ENCODE peak calls at places on chromosomes 7 and 10, in seven cellular contexts. W is H1, X is transverse colon, D is fibroblast of lung, Z is GM23338, P is psoas muscle, V is pancreas. E is an unnamed sample.

GRCh38 chr10:5199398-5199797 is 2.8 kb downstream of the AKR1C4 start:
- DNase-seq in Z (peak), P (no peak), X (no peak), W (no peak), D (no peak), V (no peak), E (no peak)

GRCh38 chr7:72069263-72069662 is 342.9 kb downstream of the CALN1 start:
- DNase-seq in V (no peak), Z (peak), X (no peak), P (no peak), D (no peak), W (no peak), E (no peak)

GRCh38 chr10:15461353-15462108 is 90.4 kb upstream of the FAM171A1 start:
- DNase-seq in V (no peak), X (peak), Z (no peak), P (peak), W (no peak), D (peak), E (no peak)

GRCh38 chr10:33179056-33179455 is 155.4 kb downstream of the NRP1 start:
- DNase-seq in X (no peak), P (no peak), V (no peak), Z (no peak), D (no peak), W (no peak), E (no peak)

GRCh38 chr10:3566627-3567026 is 218.4 kb downstream of the KLF6 start:
- DNase-seq in V (no peak), X (no peak), P (no peak), W (no peak), Z (no peak), D (no peak), E (no peak)

GRCh38 chr7:36787933-36788378 is 63.7 kb upstream of the AOAH start:
- DNase-seq in P (no peak), X (no peak), D (no peak), V (no peak), Z (no peak), W (no peak), E (no peak)

GRCh38 chr7:18119985-18120384 is 92.3 kb upstream of the PRPS1L1 start:
- DNase-seq in X (no peak), P (no peak), W (no peak), V (no peak), Z (peak), D (peak), E (no peak)

GRCh38 chr7:101099969-101100781 is 14.9 kb downstream of the TRIM56 start:
- DNase-seq in Z (peak), V (peak), D (peak), X (peak), P (peak), W (peak), E (peak)

GRCh38 chr10:106111241-106111640 is 1053.3 kb downstream of the SORCS1 start:
- DNase-seq in X (no peak), W (no peak), V (no peak), D (no peak), P (no peak), Z (no peak), E (no peak)

GRCh38 chr7:94056796-94057207 is 52.6 kb upstream of the BET1 start:
- DNase-seq in Z (peak), X (no peak), P (no peak), D (peak), V (no peak), W (no peak), E (no peak)

GRCh38 chr7:97021443-97022261 is 3.0 kb downstream of the DLX5 start:
- DNase-seq in P (no peak), X (no peak), V (no peak), W (peak), D (no peak), Z (peak), E (no peak)

GRCh38 chr10:71697938-71698709 is 21.5 kb downstream of the C10orf105 start:
- DNase-seq in Z (no peak), X (no peak), P (peak), V (no peak), D (no peak), W (no peak), E (no peak)

GRCh38 chr10:68082815-68083395 is 7.8 kb upstream of the HERC4 start:
- DNase-seq in D (peak), Z (peak), V (no peak), P (no peak), W (no peak), X (no peak), E (peak)

GRCh38 chr10:114607358-114607998 is 50.6 kb downstream of the ABLIM1 start:
- DNase-seq in W (no peak), D (peak), Z (no peak), P (no peak), X (no peak), V (no peak), E (no peak)

GRCh38 chr7:123498651-123499050 is 35.7 kb downstream of the IQUB start:
- DNase-seq in D (no peak), V (no peak), W (no peak), P (no peak), Z (no peak), X (no peak), E (no peak)

GRCh38 chr7:86645174-86645566 is 1.5 kb downstream of the GRM3 start:
- DNase-seq in D (no peak), W (no peak), P (no peak), V (peak), X (no peak), Z (peak), E (no peak)

GRCh38 chr10:99551158-99551557 is 18.4 kb downstream of the NKX2-3 start:
- DNase-seq in X (peak), V (no peak), W (no peak), D (peak), P (no peak), Z (no peak), E (no peak)

GRCh38 chr10:9833871-9834454 is 1183.7 kb upstream of the CELF2 start:
- DNase-seq in D (peak), W (no peak), P (no peak), X (no peak), Z (peak), V (no peak), E (no peak)

GRCh38 chr7:87140271-87140748 is 11.9 kb upstream of the DMTF1 start:
- DNase-seq in V (no peak), X (no peak), Z (no peak), D (no peak), W (no peak), P (no peak), E (peak)

GRCh38 chr10:126315471-126316177 is 72.7 kb downstream of the ADAM12 start:
- DNase-seq in V (no peak), Z (no peak), W (no peak), X (no peak), D (peak), P (no peak), E (no peak)

GRCh38 chr10:80530251-80530650 is 7.5 kb upstream of the SH2D4B start:
- DNase-seq in W (no peak), P (peak), Z (no peak), D (peak), V (peak), X (peak), E (no peak)

GRCh38 chr7:22561356-22561755 is 61.4 kb upstream of the STEAP1B start:
- DNase-seq in D (peak), P (peak), V (peak), W (peak), Z (peak), X (peak), E (peak)

GRCh38 chr7:8371742-8372141 is 61.7 kb upstream of the NXPH1 start:
- DNase-seq in D (no peak), P (no peak), X (no peak), V (no peak), Z (no peak), W (no peak), E (no peak)

GRCh38 chr10:5814110-5815107 is 1.2 kb upstream of the GDI2 start:
- DNase-seq in D (peak), V (no peak), Z (no peak), W (no peak), P (no peak), X (no peak), E (peak)

GRCh38 chr7:109694122-109694521 is 1124.4 kb downstream of the DNAJB9 start:
- DNase-seq in V (no peak), P (no peak), X (no peak), W (no peak), Z (no peak), D (no peak), E (no peak)

DNA sequence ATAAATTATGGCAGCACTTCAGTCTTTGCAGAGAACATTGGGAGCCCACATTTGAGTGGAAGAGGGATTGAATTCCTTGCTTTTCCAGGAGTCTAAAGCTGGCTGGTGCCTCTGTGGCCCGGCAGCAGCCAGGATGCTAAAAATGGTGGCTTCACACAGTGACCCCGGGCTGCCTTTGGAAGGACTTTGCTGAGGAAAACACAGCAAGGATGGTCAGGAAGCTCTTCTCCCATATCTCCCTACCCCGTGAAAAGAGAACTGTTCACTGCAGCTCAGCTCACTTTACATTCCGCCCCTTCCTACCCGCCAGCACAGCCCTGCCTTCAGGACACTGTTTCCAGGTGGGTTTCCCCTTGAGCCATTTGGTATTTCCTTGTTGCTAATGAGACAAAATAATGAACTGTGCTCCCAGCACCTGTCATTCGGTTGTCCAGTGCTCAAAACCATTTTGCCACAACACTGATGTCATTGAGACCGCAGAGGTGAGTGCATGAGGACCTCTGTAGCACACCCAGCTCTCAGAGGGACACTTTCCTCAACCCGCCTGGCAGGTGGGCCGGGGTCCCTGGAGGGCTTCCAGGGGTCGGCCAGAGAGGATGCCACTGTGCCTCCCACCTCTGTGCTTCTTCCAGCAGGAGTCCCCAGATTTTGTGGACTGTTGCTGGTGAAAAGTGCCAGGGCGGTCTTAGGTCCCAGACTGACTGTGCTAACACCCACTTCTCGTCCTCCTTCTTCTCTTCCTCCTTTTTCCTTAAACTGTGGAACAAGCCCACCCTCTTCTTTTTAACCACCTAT is 255.7 kb upstream of the PPP2R2D start:
- DNase-seq in D (no peak), W (peak), Z (no peak), X (no peak), P (no peak), V (no peak), E (no peak)
- H3K4me3 ChIP-seq in D (no peak), W (no peak), Z (no peak), X (no peak), P (no peak), V (no peak), E (no peak)

GRCh38 chr10:118457824-118458428 is 115.8 kb upstream of the FAM204A start:
- DNase-seq in P (no peak), V (no peak), D (no peak), X (no peak), W (no peak), Z (no peak), E (peak)

GRCh38 chr10:118458957-118459641 is 117.0 kb upstream of the FAM204A start:
- DNase-seq in X (no peak), W (no peak), P (no peak), V (no peak), Z (peak), D (no peak), E (no peak)

GRCh38 chr10:118455181-118455695 is 113.1 kb upstream of the FAM204A start:
- DNase-seq in Z (no peak), V (no peak), X (no peak), D (no peak), P (no peak), W (no peak), E (no peak)

GRCh38 chr10:118463740-118464139 is 121.6 kb upstream of the FAM204A start:
- DNase-seq in W (no peak), V (no peak), Z (no peak), D (no peak), X (no peak), P (no peak), E (no peak)

DNA sequence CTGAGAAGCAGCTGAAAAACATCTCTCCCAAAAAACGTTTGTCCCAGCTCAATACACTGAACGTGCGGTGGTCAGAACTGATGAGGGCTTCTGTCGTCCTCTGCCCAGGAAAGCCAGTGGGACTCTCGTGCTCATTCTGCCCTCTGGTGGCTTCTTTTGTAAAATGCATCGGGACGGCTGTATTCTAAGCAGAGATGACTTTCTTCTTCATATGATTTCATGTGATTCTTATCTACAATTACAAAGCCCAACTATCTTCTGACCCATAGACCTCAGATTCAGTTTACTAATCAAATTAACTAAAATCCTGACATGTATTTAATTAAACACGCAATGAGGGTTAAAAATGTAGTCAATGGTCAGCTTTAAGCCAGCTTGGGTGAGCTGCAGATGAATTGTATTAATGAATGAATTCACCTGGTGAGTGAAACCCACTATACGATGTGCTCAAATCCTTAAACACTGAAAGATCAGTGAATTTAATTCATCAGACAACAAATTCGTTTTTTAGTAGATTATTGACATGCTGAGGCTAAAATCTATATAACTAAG is 117.6 kb upstream of the FAM204A start:
- DNase-seq in W (peak), Z (peak), V (peak), X (peak), D (peak), P (peak), E (peak)
- TF ChIP-seq CTCF in W (peak), Z (peak), V (peak), X (peak), D (peak), P (peak), E (peak)

GRCh38 chr7:95335093-95335492 is 10.8 kb upstream of the PON1 start:
- DNase-seq in X (no peak), W (no peak), Z (no peak), P (no peak), V (no peak), D (peak), E (no peak)

GRCh38 chr7:95327356-95327755 is 3.0 kb upstream of the PON1 start:
- DNase-seq in P (no peak), V (no peak), W (no peak), D (peak), Z (no peak), X (no peak), E (no peak)

GRCh38 chr7:95330194-95331003 is 6.1 kb upstream of the PON1 start:
- DNase-seq in X (no peak), V (no peak), D (peak), W (no peak), Z (no peak), P (no peak), E (no peak)

GRCh38 chr7:95334434-95334833 is 10.1 kb upstream of the PON1 start:
- DNase-seq in D (peak), Z (no peak), W (no peak), X (no peak), V (no peak), P (no peak), E (no peak)

GRCh38 chr7:95331004-95331337 is 6.6 kb upstream of the PON1 start:
- DNase-seq in W (no peak), Z (no peak), P (no peak), V (no peak), X (no peak), D (no peak), E (no peak)
- H3K4me3 ChIP-seq in W (no peak), Z (no peak), P (peak), V (no peak), X (no peak), D (peak), E (no peak)

DNA sequence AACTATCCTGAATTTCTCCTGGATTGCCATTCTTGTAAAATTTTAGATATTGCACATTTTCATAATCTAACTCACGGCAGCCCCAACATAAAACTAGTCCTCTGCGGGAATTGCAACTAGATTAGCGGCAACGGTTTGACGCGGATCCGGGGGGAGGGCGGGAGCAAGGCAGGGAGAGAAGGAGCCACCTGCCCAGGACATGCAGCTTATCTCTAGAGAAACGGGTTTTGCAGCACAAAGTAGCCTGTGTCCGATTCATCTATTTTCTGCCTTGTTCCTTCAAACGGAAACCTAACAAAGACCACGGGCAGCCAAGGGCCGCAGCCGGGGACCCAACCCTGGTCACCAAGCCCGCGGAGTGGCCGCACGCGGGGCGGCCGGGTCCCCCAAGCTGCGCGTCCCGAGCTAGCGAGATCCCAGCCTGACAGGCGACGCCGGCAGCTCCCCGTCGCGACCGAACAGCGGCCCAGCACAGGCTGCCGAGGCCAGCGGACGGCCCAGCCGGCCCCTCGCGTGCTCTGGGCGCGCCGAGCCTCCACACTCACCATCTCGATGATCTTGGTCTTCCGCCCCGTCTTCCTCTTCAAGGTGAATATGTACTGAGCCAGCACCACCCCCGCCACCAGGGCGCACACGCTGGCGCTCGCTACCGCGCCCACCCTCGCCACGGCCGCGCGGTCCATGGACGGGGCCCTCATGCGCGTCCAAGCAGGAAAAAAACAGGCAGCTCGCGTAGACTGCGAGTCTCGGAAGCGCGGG is at the start of gene NT5C3A:
- DNase-seq in Z (peak), D (peak), X (peak), V (no peak), P (no peak), W (peak), E (peak)
- TF ChIP-seq CTCF in Z (no peak), D (no peak), X (no peak), V (no peak), P (no peak), W (no peak), E (no peak)

GRCh38 chr10:89838002-89838615 is 136.7 kb downstream of the KIF20B start:
- DNase-seq in X (no peak), W (no peak), P (no peak), V (no peak), D (no peak), Z (peak), E (no peak)
- H3K4me3 ChIP-seq in X (peak), W (no peak), P (peak), V (peak), D (no peak), Z (peak), E (no peak)

DNA sequence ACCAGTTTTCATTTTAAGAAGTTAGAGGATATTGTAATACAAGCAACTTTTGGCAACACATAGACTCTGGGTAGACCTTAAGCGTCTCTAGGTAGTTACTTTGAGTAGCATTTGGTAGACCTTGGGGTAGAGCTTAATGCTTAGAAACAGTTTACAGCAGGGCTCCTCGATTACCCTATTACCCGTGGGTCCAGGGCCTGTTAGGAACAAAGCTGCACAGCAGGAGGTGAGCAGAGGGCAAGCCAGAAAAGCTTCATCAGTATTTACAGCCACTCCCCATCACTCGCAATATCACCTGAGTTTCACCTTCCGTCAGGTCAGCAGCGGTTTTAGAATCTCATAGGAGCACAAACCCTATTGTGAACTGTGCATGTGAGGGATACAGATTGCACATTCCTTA is 173.5 kb downstream of the TSPAN12 start:
- DNase-seq in W (no peak), V (no peak), X (no peak), P (no peak), D (no peak), Z (peak), E (no peak)
- TF ChIP-seq CTCF in W (no peak), V (no peak), X (no peak), P (no peak), D (no peak), Z (no peak), E (no peak)

DNA sequence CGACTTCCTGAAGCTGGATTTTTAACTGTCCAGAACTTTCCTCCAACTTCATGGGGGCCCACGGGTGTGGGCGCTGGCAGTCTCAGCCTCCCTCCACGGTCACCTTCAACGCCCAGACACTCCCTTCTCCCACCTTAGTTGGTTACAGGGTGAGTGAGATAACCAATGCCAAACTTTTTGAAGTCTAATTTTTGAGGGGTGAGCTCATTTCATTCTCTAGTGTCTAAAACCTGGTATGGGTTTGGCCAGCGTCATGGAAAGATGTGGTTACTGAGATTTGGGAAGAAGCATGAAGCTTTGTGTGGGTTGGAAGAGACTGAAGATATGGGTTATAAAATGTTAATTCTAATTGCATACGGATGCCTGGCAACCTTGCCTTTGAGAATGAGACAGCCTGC is 3.3 kb downstream of the FZD1 start:
- DNase-seq in V (no peak), P (no peak), X (no peak), Z (no peak), W (no peak), D (peak), E (no peak)
- H3K4me3 ChIP-seq in V (peak), P (peak), X (no peak), Z (peak), W (peak), D (peak), E (no peak)

GRCh38 chr10:77605466-77605865 is 32.1 kb downstream of the KCNMA1 start:
- DNase-seq in V (no peak), P (no peak), X (no peak), Z (peak), W (peak), D (no peak), E (peak)
- TF ChIP-seq CTCF in V (no peak), P (no peak), X (no peak), Z (peak), W (peak), D (no peak), E (no peak)

GRCh38 chr10:86968994-86969355 is 693 bp downstream of the ADIRF start:
- DNase-seq in Z (no peak), P (no peak), W (no peak), V (no peak), D (no peak), X (no peak), E (no peak)
- H3K4me3 ChIP-seq in Z (peak), P (peak), W (no peak), V (peak), D (peak), X (peak), E (no peak)

E was measured in Caco-2.